ENCODE peak calls at places on chromosome 5, in five cellular contexts. R is HEK293T, D is GM12878, H is HepG2, W is H1. I is an unnamed sample.

GRCh38 chr5:87457706-87458105 is 45.0 kb upstream of the CCNH start:
- DNase-seq in R (no peak), D (no peak), H (no peak), W (no peak), I (no peak)

GRCh38 chr5:68662804-68663307 is 431.0 kb upstream of the SLC30A5 start:
- DNase-seq in R (no peak), D (no peak), H (no peak), W (no peak), I (no peak)

GRCh38 chr5:33341316-33341715 is 99.4 kb upstream of the TARS1 start:
- DNase-seq in R (no peak), D (no peak), H (no peak), W (no peak), I (no peak)

GRCh38 chr5:36882250-36882649 is 5.7 kb downstream of the NIPBL start:
- DNase-seq in R (no peak), D (no peak), H (no peak), W (no peak), I (no peak)

GRCh38 chr5:112126982-112127381 is 292.1 kb downstream of the EPB41L4A start:
- DNase-seq in R (no peak), D (no peak), H (no peak), W (no peak), I (no peak)

GRCh38 chr5:95760291-95761191 is 29.4 kb downstream of the RHOBTB3 start:
- DNase-seq in R (no peak), D (peak; percentile 64), H (peak; percentile 71), W (no peak), I (no peak)

GRCh38 chr5:3364941-3365340 is 230.7 kb upstream of the IRX1 start:
- DNase-seq in R (no peak), D (no peak), H (no peak), W (no peak), I (no peak)

GRCh38 chr5:148788636-148789035 is 37.8 kb upstream of the ADRB2 start:
- DNase-seq in R (no peak), D (no peak), H (no peak), W (no peak), I (no peak)

GRCh38 chr5:85646036-85646435 is 971.7 kb upstream of the COX7C start:
- DNase-seq in R (no peak), D (no peak), H (no peak), W (no peak), I (no peak)

GRCh38 chr5:93299596-93300308 is 281.3 kb downstream of the NR2F1-AS1 start:
- DNase-seq in R (peak; percentile 16), D (no peak), H (no peak), W (peak; percentile 63), I (no peak)

GRCh38 chr5:52786937-52787599 is 648 bp upstream of the ITGA1 start:
- DNase-seq in R (no peak), D (no peak), H (peak; percentile 53), W (no peak), I (no peak)

GRCh38 chr5:150496098-150496497 is 11.8 kb upstream of the NDST1 start:
- DNase-seq in R (no peak), D (no peak), H (no peak), W (no peak), I (no peak)

GRCh38 chr5:127830829-127831598 is 127.8 kb downstream of the CCDC192 start:
- DNase-seq in R (no peak), D (no peak), H (no peak), W (no peak), I (no peak)

GRCh38 chr5:59838989-59839388 is 54.5 kb downstream of the PDE4D start:
- DNase-seq in R (no peak), D (no peak), H (no peak), W (no peak), I (no peak)

GRCh38 chr5:163889369-163889768 is 383.9 kb downstream of the MAT2B start:
- DNase-seq in R (no peak), D (no peak), H (no peak), W (no peak), I (no peak)

GRCh38 chr5:1321576-1321975 is 23.3 kb downstream of the CLPTM1L start:
- DNase-seq in R (no peak), D (no peak), H (no peak), W (no peak), I (no peak)

GRCh38 chr5:32276173-32276853 is 36.4 kb downstream of the MTMR12 start:
- DNase-seq in R (no peak), D (no peak), H (peak; percentile 23), W (no peak), I (peak; percentile 68)

GRCh38 chr5:32279786-32280185 is 33.0 kb downstream of the MTMR12 start:
- DNase-seq in R (no peak), D (no peak), H (no peak), W (no peak), I (no peak)

GRCh38 chr5:32279223-32279622 is 33.5 kb downstream of the MTMR12 start:
- DNase-seq in R (no peak), D (no peak), H (no peak), W (no peak), I (no peak)

GRCh38 chr5:32277782-32278181 is 35.0 kb downstream of the MTMR12 start:
- DNase-seq in R (no peak), D (no peak), H (no peak), W (no peak), I (no peak)

DNA sequence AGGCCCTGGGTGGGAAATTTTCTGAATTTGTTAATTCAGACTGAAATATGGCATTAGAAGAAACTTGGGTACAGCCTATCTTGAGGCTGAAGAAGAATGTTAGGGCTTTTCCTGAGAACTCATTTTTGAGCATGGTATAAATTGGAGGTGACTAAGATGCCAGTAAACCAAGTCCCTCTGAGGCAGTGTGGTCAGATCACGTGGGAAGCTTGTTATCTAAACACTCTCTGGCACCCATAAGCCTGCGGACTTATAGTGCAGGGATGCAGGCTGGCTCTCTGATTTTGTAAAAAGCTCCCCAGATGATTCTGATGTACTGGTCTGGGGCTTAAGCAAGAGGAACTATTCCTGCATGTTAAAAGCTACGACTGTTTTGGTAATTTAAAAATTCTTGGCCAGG is 34.3 kb downstream of the MTMR12 start:
- DNase-seq in R (no peak), D (no peak), H (no peak), W (no peak), I (no peak)
- TF ChIP-seq SUZ12 in R (no peak), D (no peak), H (no peak), W (no peak), I (no peak)

GRCh38 chr5:170496629-170497028 is 7.2 kb upstream of the KCNIP1 start:
- DNase-seq in R (no peak), D (no peak), H (no peak), W (no peak), I (no peak)
- TF ChIP-seq SUZ12 in R (no peak), D (no peak), H (no peak), W (no peak), I (no peak)

GRCh38 chr5:39117401-39117800 is 43.2 kb upstream of the RICTOR start:
- DNase-seq in R (no peak), D (no peak), H (no peak), W (no peak), I (no peak)
- TF ChIP-seq SUZ12 in R (no peak), D (no peak), H (no peak), W (no peak), I (no peak)

DNA sequence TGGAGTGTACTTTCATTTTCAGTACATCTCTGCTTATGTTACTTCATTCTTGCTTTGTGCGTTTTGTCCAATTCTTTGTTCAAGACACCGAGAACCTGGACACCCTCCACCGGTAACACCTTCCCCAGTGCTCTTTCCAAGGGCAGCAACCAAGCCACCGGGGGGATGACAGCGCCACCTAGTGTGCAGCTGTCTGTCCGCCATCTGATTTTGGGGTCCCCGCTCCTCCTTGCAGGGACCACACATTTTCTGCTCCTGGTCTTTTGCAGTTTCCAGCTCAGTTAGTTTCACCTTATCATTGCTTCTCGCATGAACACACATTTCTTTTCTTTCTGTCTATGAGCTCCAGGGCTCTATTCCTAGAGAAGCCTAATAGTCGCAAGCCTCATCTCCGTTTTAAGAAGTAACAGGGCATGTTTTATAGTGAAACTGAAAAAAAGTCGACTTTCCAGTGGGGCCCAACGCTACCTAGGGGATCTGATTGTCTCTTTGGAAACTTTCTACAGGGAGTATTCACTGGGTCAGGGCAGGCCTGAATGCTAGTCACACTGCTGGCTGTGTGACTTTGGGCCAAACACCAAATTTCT is 152.1 kb downstream of the FSTL4 start:
- DNase-seq in R (peak; percentile 68), D (no peak), H (no peak), W (peak; percentile 90), I (no peak)
- TF ChIP-seq SUZ12 in R (no peak), D (no peak), H (no peak), W (no peak), I (no peak)

GRCh38 chr5:138349842-138350635 is 2.4 kb upstream of the KDM3B start:
- DNase-seq in R (no peak), D (no peak), H (no peak), W (no peak), I (no peak)
- TF ChIP-seq SUZ12 in R (no peak), D (no peak), H (no peak), W (no peak), I (no peak)

DNA sequence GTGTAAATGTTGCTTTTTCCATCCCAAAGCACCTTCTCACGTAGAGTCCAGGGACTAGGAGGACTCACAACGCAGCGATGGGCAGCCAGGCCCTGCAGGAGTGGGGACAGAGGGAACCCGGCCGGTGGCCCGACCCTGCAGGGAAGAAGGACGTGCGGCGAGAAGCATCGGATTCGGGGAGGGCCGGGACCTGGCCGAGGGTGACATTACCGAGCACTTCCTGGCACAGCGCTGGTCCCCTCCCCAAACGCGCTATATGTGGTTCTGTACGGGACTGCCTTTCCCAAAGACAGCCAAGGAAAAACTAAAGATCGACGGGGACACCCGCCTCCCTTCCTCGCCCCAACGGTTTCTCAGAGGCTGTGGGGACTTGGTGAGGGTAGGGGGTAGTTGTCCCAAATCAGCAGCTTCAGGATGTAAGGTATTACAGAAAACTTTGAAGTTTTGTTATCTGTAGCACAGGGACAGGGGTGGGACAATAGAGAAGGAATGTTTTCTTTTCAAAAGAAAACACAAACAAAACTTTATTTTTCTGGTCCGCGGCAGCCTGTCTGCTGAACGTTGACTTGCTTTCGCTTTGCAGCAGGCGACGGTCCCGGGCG is 887 bp upstream of the MAP3K1 start:
- DNase-seq in R (peak; percentile 12), D (no peak), H (peak; percentile 28), W (peak; percentile 62), I (no peak)
- TF ChIP-seq SUZ12 in R (no peak), D (no peak), H (no peak), W (peak; percentile 72), I (no peak)

DNA sequence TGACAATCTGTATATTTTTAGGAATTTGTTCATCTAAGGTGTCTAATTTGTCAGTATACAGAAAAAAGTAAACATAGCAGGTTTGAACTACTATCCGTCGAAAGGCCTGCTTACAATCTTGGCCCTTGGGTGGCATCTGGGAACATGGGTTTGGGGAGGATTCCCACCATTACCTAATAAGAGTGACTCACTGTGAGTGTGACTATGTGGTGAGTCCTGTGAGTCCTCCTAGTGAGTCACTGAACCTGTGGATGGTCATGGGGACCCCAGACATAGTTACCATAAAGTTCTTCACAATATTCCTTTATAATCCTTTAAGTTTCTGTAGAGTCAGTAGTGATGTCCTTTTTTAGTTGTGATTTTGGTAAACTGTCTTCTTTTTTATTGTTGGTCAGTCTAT is 37.0 kb downstream of the RNF130 start:
- DNase-seq in R (no peak), D (no peak), H (no peak), W (no peak), I (no peak)
- TF ChIP-seq SUZ12 in R (no peak), D (no peak), H (no peak), W (no peak), I (no peak)

DNA sequence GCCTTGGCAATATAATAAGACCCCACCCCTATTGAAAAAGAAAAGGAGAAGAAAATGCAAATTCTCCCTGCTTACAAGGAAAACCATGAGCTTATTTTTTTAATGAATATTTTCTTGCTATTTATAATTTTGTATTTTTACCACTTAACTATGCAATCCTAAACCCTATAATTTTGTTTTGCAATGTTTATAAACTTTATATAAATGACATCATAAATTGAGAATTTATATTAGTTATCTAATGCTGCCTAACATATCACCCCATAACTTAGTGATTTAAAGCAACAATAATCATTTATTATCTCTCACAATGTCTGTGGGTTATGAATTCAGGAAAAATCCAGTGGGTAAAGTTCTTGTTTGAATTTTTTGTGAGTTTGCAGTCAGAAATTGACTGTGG is 369.1 kb downstream of the TAF11L14 start:
- DNase-seq in R (no peak), D (no peak), H (no peak), W (no peak), I (no peak)
- TF ChIP-seq SUZ12 in R (no peak), D (no peak), H (no peak), W (no peak), I (no peak)